ENCODE peak calls at places on chromosomes 7 and 10, in four cellular contexts. N is K562, J is GM12878, E is SK-N-SH. C is an unnamed sample.

GRCh38 chr10:18005781-18006456 is 54.2 kb downstream of the SLC39A12 start:
- DNase-seq in N (no peak), E (no peak), J (no peak), C (no peak)

GRCh38 chr10:103476046-103476768 is 2.8 kb downstream of the CALHM3 start:
- DNase-seq in J (no peak), N (peak; percentile 52), E (peak; percentile 70), C (peak; percentile 16)

GRCh38 chr10:133308431-133309110 is at the start of the genes TUBGCP2 and ZNF511:
- DNase-seq in E (peak; percentile 95), J (no peak), N (peak; percentile 79), C (peak; percentile 86)

GRCh38 chr7:158633055-158633956 is 45.7 kb upstream of the PTPRN2 start:
- DNase-seq in J (peak; percentile 11), N (no peak), E (no peak), C (no peak)

GRCh38 chr7:152970481-152970880 is 210.9 kb downstream of the ACTR3B start:
- DNase-seq in E (no peak), N (no peak), J (no peak), C (no peak)

GRCh38 chr7:105304040-105304895 is 84.5 kb downstream of the SRPK2 start:
- DNase-seq in E (no peak), N (no peak), J (peak; percentile 53), C (no peak)

GRCh38 chr7:139043823-139044812 is 8.3 kb upstream of the ZC3HAV1L start:
- DNase-seq in J (no peak), E (no peak), N (peak; percentile 84), C (peak; percentile 58)

GRCh38 chr7:68679456-68680234 is 918.6 kb upstream of the AUTS2 start:
- DNase-seq in E (no peak), N (no peak), J (no peak), C (no peak)

GRCh38 chr10:103632247-103632642 is 138.7 kb downstream of the NEURL1 start:
- DNase-seq in N (no peak), E (no peak), J (no peak), C (no peak)

GRCh38 chr7:143980746-143981510 is 19.2 kb upstream of the OR6B1 start:
- DNase-seq in E (no peak), N (no peak), J (no peak), C (no peak)

GRCh38 chr10:103448751-103449150 is 3.4 kb downstream of the CALHM2 start:
- DNase-seq in E (no peak), J (no peak), N (no peak), C (no peak)

GRCh38 chr10:130254168-130255061 is 118.2 kb downstream of the GLRX3 start:
- DNase-seq in N (no peak), E (no peak), J (no peak), C (no peak)

GRCh38 chr10:17905491-17905890 is 46.2 kb upstream of the SLC39A12 start:
- DNase-seq in E (no peak), N (no peak), J (no peak), C (no peak)

GRCh38 chr7:90624128-90624980 is 28.2 kb downstream of the CDK14 start:
- DNase-seq in N (no peak), J (no peak), E (no peak), C (no peak)

GRCh38 chr10:80453715-80454525 is at the start of gene TSPAN14:
- DNase-seq in N (peak; percentile 97), J (no peak), E (peak; percentile 97), C (no peak)

GRCh38 chr7:47452295-47452694 is 129.6 kb downstream of the TNS3 start:
- DNase-seq in J (no peak), N (no peak), E (peak; percentile 63), C (no peak)

GRCh38 chr10:80158598-80159127 is 26.1 kb downstream of the PLAC9 start:
- DNase-seq in E (peak; percentile 62), J (no peak), N (peak; percentile 75), C (peak; percentile 68)

GRCh38 chr10:78712147-78712546 is 356.6 kb upstream of the ZMIZ1 start:
- DNase-seq in J (no peak), N (peak; percentile 48), E (no peak), C (no peak)

GRCh38 chr10:6068006-6068405 is 5.8 kb upstream of the IL2RA start:
- DNase-seq in E (no peak), N (no peak), J (no peak), C (no peak)

GRCh38 chr10:77680065-77680464 is 42.5 kb upstream of the KCNMA1 start:
- DNase-seq in E (no peak), N (no peak), J (no peak), C (no peak)

GRCh38 chr7:157409753-157410727 is 73.2 kb downstream of the DNAJB6 start:
- DNase-seq in N (no peak), J (no peak), E (no peak), C (no peak)

GRCh38 chr10:47376522-47377220 is 7.4 kb downstream of the ZNF488 start:
- DNase-seq in J (no peak), E (peak; percentile 37), N (no peak), C (no peak)

GRCh38 chr10:47372726-47373125 is 11.4 kb downstream of the ZNF488 start:
- DNase-seq in N (no peak), J (no peak), E (peak; percentile 10), C (no peak)

GRCh38 chr10:47378606-47379444 is 5.3 kb downstream of the ZNF488 start:
- DNase-seq in N (no peak), E (peak; percentile 71), J (no peak), C (no peak)

GRCh38 chr10:47371629-47372485 is 12.2 kb downstream of the ZNF488 start:
- DNase-seq in J (no peak), N (no peak), E (peak; percentile 10), C (no peak)

GRCh38 chr10:47374611-47375536 is 9.2 kb downstream of the ZNF488 start:
- DNase-seq in J (no peak), N (no peak), E (no peak), C (no peak)
- TF ChIP-seq GABPA in J (no peak), N (no peak), E (no peak), C (no peak)

DNA sequence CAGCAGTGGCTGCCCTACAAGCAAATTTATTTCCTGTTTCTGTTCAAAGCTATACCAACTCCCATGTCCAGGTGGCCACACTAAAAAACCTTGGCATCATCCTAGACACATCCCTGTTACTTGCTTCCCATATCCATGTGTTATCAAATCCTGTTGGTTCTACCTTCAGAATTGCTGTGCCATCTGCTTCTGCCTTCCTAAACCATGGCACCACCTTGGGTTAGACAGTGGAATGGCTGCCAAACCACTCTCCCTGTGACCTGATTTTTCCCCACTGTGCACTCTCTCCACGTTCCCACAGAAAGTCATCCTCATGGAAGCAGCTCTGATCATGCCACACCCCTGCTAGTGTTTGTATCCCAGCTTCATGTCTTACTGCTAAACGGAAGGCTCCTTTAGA is 697.6 kb upstream of the GALNT17 start:
- DNase-seq in E (no peak), N (no peak), J (no peak), C (no peak)
- TF ChIP-seq CTCF in E (peak; percentile 41), N (no peak), J (no peak), C (no peak)

GRCh38 chr7:154684651-154685563 is 318.0 kb downstream of the PAXIP1 start:
- DNase-seq in N (no peak), E (peak; percentile 75), J (no peak), C (no peak)

GRCh38 chr7:154690411-154690810 is 312.5 kb downstream of the PAXIP1 start:
- DNase-seq in E (no peak), J (no peak), N (peak; percentile 57), C (no peak)

GRCh38 chr7:154688952-154689351 is 314.0 kb downstream of the PAXIP1 start:
- DNase-seq in J (no peak), E (no peak), N (no peak), C (no peak)

GRCh38 chr7:154685564-154685901 is 317.4 kb downstream of the PAXIP1 start:
- DNase-seq in E (no peak), N (no peak), J (no peak), C (no peak)

GRCh38 chr7:154686305-154686704 is 316.6 kb downstream of the PAXIP1 start:
- DNase-seq in N (no peak), J (no peak), E (peak; percentile 36), C (no peak)
- TF ChIP-seq POLR2AphosphoS5 in N (no peak), J (no peak), E (no peak), C (no peak)

GRCh38 chr10:23341004-23341403 is 3.6 kb downstream of the C10orf67 start:
- DNase-seq in E (no peak), J (no peak), N (no peak), C (no peak)

GRCh38 chr10:23344251-23344841 is at the start of gene C10orf67:
- DNase-seq in E (peak; percentile 79), N (no peak), J (no peak), C (no peak)

GRCh38 chr10:23345861-23346260 is 1.3 kb upstream of the C10orf67 start:
- DNase-seq in J (no peak), N (no peak), E (no peak), C (no peak)

GRCh38 chr10:23342213-23342884 is 2.2 kb downstream of the C10orf67 start:
- DNase-seq in J (no peak), N (no peak), E (no peak), C (no peak)

DNA sequence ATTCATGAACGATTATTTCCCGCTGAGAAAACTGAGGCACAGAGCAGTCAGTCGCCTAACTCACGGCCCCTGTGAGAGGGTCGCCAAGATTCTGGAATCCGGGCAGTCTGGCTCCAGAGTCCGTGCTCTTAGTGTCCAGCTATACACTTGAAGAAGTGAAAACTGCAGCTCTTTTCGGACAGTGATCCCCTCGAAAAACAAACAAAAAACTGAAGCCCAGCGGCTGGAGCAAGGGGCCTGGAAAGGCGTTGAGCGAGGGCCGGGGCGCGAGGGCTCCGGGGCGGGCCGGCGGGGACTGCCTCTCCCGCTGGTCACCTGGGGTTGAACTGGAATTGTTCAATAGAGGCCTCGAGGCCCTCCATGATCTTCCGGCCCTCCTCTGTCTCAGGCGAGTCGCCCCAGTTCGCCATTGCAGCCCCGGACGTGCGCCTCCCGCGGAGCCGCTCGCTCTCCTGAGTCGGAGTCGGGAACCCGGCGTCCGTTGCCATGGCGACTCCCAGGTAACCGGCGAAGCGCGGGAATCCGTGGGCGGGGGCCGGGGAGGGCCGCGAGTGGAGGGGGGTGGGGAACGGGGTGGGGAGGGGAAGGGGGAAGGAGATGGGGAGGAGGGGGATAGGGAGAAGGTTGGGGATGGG is 889 bp downstream of the C10orf67 start:
- DNase-seq in J (no peak), N (no peak), E (peak; percentile 79), C (no peak)
- TF ChIP-seq GABPA in J (no peak), N (no peak), E (no peak), C (no peak)

DNA sequence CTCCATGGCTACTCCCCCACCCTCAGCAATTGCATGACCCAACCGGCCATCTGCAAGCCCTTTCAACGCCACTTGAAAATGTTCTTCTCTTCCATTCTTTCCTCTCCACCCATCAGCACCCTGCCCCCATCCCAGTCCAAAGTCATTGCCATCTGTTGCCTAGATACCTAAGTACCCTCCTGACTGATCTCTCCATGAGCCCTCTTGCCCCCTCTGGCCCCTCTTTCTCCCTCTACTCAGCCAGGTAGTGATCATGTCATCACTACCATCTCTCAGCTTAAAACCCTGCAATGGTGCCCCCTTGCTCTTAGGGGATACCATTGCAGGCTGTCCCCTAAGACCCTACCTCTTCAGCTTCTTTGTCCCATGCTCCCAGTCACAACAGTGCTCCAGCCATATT is 30.5 kb upstream of the BTRC start:
- DNase-seq in E (no peak), J (no peak), N (no peak), C (no peak)
- TF ChIP-seq CTCF in E (no peak), J (no peak), N (no peak), C (no peak)